ENCODE peak calls at places on chromosomes 13 and 19, in five cellular contexts. One of them, this sample, is unnamed.

GRCh38 chr13:102825400-102825799 is 20.4 kb upstream of the ERCC5 start:
- DNase-seq in foreskin fibroblast: no peak
- DNase-seq in NCI-H1694: no peak
- DNase-seq in NCI-H1048: no peak
- DNase-seq in Daoy: no peak
- DNase-seq in this sample: no peak

GRCh38 chr13:112545866-112546265 is 42.1 kb downstream of the TUBGCP3 start:
- DNase-seq in foreskin fibroblast: peak
- DNase-seq in NCI-H1694: no peak
- DNase-seq in NCI-H1048: no peak
- DNase-seq in Daoy: no peak
- DNase-seq in this sample: no peak

GRCh38 chr19:23241433-23241832 is 8.8 kb downstream of the ZNF724 start:
- DNase-seq in foreskin fibroblast: no peak
- DNase-seq in NCI-H1694: no peak
- DNase-seq in NCI-H1048: no peak
- DNase-seq in Daoy: no peak
- DNase-seq in this sample: no peak

GRCh38 chr19:31545766-31546165 is 196.5 kb upstream of the TSHZ3 start:
- DNase-seq in foreskin fibroblast: no peak
- DNase-seq in NCI-H1694: no peak
- DNase-seq in NCI-H1048: no peak
- DNase-seq in Daoy: no peak
- DNase-seq in this sample: no peak

GRCh38 chr19:6531163-6531955 is 533 bp downstream of the TNFSF9 start:
- DNase-seq in foreskin fibroblast: no peak
- DNase-seq in NCI-H1694: no peak
- DNase-seq in NCI-H1048: no peak
- DNase-seq in Daoy: no peak
- DNase-seq in this sample: no peak

GRCh38 chr19:55392820-55393219 is 7.1 kb downstream of the RPL28 start:
- DNase-seq in foreskin fibroblast: no peak
- DNase-seq in NCI-H1694: no peak
- DNase-seq in NCI-H1048: no peak
- DNase-seq in Daoy: no peak
- DNase-seq in this sample: no peak

GRCh38 chr19:3287814-3288213 is 63.4 kb downstream of the CELF5 start:
- DNase-seq in foreskin fibroblast: no peak
- DNase-seq in NCI-H1694: no peak
- DNase-seq in NCI-H1048: no peak
- DNase-seq in Daoy: no peak
- DNase-seq in this sample: no peak

GRCh38 chr13:80074143-80074752 is 266.7 kb downstream of the SPRY2 start:
- DNase-seq in foreskin fibroblast: no peak
- DNase-seq in NCI-H1694: no peak
- DNase-seq in NCI-H1048: no peak
- DNase-seq in Daoy: no peak
- DNase-seq in this sample: no peak

GRCh38 chr19:1975081-1975480 is 34.1 kb downstream of the CSNK1G2 start:
- DNase-seq in foreskin fibroblast: no peak
- DNase-seq in NCI-H1694: no peak
- DNase-seq in NCI-H1048: no peak
- DNase-seq in Daoy: no peak
- DNase-seq in this sample: no peak

GRCh38 chr13:84574851-84575250 is 692.6 kb upstream of the SLITRK1 start:
- DNase-seq in foreskin fibroblast: peak
- DNase-seq in NCI-H1694: no peak
- DNase-seq in NCI-H1048: no peak
- DNase-seq in Daoy: no peak
- DNase-seq in this sample: no peak

GRCh38 chr13:87656311-87656710 is 14.9 kb upstream of the SLITRK5 start:
- DNase-seq in foreskin fibroblast: no peak
- DNase-seq in NCI-H1694: peak
- DNase-seq in NCI-H1048: no peak
- DNase-seq in Daoy: no peak
- DNase-seq in this sample: peak

GRCh38 chr13:98823442-98823841 is 71.0 kb upstream of the SLC15A1 start:
- DNase-seq in foreskin fibroblast: no peak
- DNase-seq in NCI-H1694: no peak
- DNase-seq in NCI-H1048: no peak
- DNase-seq in Daoy: no peak
- DNase-seq in this sample: no peak

GRCh38 chr19:13983213-13983889 is 22.8 kb downstream of the RFX1 start:
- DNase-seq in foreskin fibroblast: no peak
- DNase-seq in NCI-H1694: no peak
- DNase-seq in NCI-H1048: no peak
- DNase-seq in Daoy: no peak
- DNase-seq in this sample: no peak

GRCh38 chr19:33518541-33518940 is 3.0 kb downstream of the PEPD start:
- DNase-seq in foreskin fibroblast: no peak
- DNase-seq in NCI-H1694: no peak
- DNase-seq in NCI-H1048: no peak
- DNase-seq in Daoy: no peak
- DNase-seq in this sample: no peak

GRCh38 chr19:14553042-14553938 is 18.6 kb downstream of the NDUFB7 start:
- DNase-seq in foreskin fibroblast: no peak
- DNase-seq in NCI-H1694: no peak
- DNase-seq in NCI-H1048: no peak
- DNase-seq in Daoy: no peak
- DNase-seq in this sample: no peak

GRCh38 chr13:113275387-113275786 is 21.7 kb upstream of the LAMP1 start:
- DNase-seq in foreskin fibroblast: peak
- DNase-seq in NCI-H1694: peak
- DNase-seq in NCI-H1048: no peak
- DNase-seq in Daoy: peak
- DNase-seq in this sample: peak

GRCh38 chr19:41407271-41407670 is 9.7 kb downstream of the BCKDHA start:
- DNase-seq in foreskin fibroblast: no peak
- DNase-seq in NCI-H1694: no peak
- DNase-seq in NCI-H1048: no peak
- DNase-seq in Daoy: no peak
- DNase-seq in this sample: no peak

GRCh38 chr13:99432637-99433542 is 68.4 kb upstream of the TM9SF2 start:
- DNase-seq in foreskin fibroblast: peak
- DNase-seq in NCI-H1694: no peak
- DNase-seq in NCI-H1048: no peak
- DNase-seq in Daoy: peak
- DNase-seq in this sample: peak

GRCh38 chr19:33821871-33822270 is 25.2 kb downstream of the KCTD15 start:
- DNase-seq in foreskin fibroblast: peak
- DNase-seq in NCI-H1694: no peak
- DNase-seq in NCI-H1048: no peak
- DNase-seq in Daoy: peak
- DNase-seq in this sample: no peak

GRCh38 chr19:28737021-28737525 is 475.9 kb downstream of the UQCRFS1 start:
- DNase-seq in foreskin fibroblast: peak
- DNase-seq in NCI-H1694: no peak
- DNase-seq in NCI-H1048: no peak
- DNase-seq in Daoy: peak
- DNase-seq in this sample: no peak

GRCh38 chr13:69882451-69882850 is 225.2 kb upstream of the ATXN8OS start:
- DNase-seq in foreskin fibroblast: no peak
- DNase-seq in NCI-H1694: no peak
- DNase-seq in NCI-H1048: no peak
- DNase-seq in Daoy: no peak
- DNase-seq in this sample: no peak

GRCh38 chr13:94239135-94239534 is 240.3 kb downstream of the DCT start:
- DNase-seq in foreskin fibroblast: peak
- DNase-seq in NCI-H1694: no peak
- DNase-seq in NCI-H1048: no peak
- DNase-seq in Daoy: peak
- DNase-seq in this sample: no peak

GRCh38 chr19:4962085-4962619 is 6.8 kb upstream of the KDM4B start:
- DNase-seq in foreskin fibroblast: no peak
- DNase-seq in NCI-H1694: no peak
- DNase-seq in NCI-H1048: no peak
- DNase-seq in Daoy: no peak
- DNase-seq in this sample: no peak

GRCh38 chr13:49679244-49679643 is 12.0 kb downstream of the EBPL start:
- DNase-seq in foreskin fibroblast: no peak
- DNase-seq in NCI-H1694: no peak
- DNase-seq in NCI-H1048: no peak
- DNase-seq in Daoy: no peak
- DNase-seq in this sample: no peak

GRCh38 chr19:14473073-14473790 is 1.9 kb downstream of the PTGER1 start:
- DNase-seq in foreskin fibroblast: no peak
- DNase-seq in NCI-H1694: no peak
- DNase-seq in NCI-H1048: no peak
- DNase-seq in Daoy: no peak
- DNase-seq in this sample: no peak

This sample was measured in SJCRH30.